ENCODE peak calls at places on chromosomes 1 and 21, in five cellular contexts. E is upper lobe of left lung; K is heart left ventricle; N is left lung; U is CD8-positive, alpha-beta T cell. F is an unnamed sample.

GRCh38 chr1:37596182-37596667 is 488 bp upstream of the GNL2 start:
- ATAC-seq in E (peak; percentile 7), K (peak; percentile 8), N (peak; percentile 18), U (no peak), F (no peak)

GRCh38 chr1:1240822-1241587 is 5.5 kb downstream of the C1QTNF12 start:
- ATAC-seq in E (no peak), K (no peak), N (no peak), U (no peak), F (no peak)

GRCh38 chr1:80673935-80674597 is 1126.7 kb upstream of the ADGRL2 start:
- ATAC-seq in E (no peak), K (no peak), N (no peak), U (no peak), F (no peak)

GRCh38 chr1:207345644-207346561 is 24.4 kb downstream of the CD55 start:
- ATAC-seq in E (peak; percentile 26), K (peak; percentile 38), N (peak; percentile 10), U (peak; percentile 22), F (no peak)

GRCh38 chr21:39663742-39664492 is 51.2 kb downstream of the B3GALT5 start:
- ATAC-seq in E (no peak), K (no peak), N (no peak), U (no peak), F (no peak)

GRCh38 chr1:87355894-87356293 is 27.2 kb downstream of the LMO4 start:
- ATAC-seq in E (no peak), K (no peak), N (no peak), U (no peak), F (no peak)

GRCh38 chr1:180003026-180003695 is 48.6 kb downstream of the CEP350 start:
- ATAC-seq in E (no peak), K (peak; percentile 49), N (no peak), U (no peak), F (no peak)

GRCh38 chr1:67001682-67002425 is 52.1 kb downstream of the SLC35D1 start:
- ATAC-seq in E (no peak), K (peak; percentile 75), N (peak; percentile 78), U (no peak), F (peak; percentile 43)

GRCh38 chr1:242523282-242523967 is 1.1 kb downstream of the PLD5 start:
- ATAC-seq in E (no peak), K (no peak), N (no peak), U (no peak), F (no peak)

GRCh38 chr1:212586429-212587303 is 21.9 kb upstream of the ATF3 start:
- ATAC-seq in E (no peak), K (no peak), N (no peak), U (no peak), F (no peak)

GRCh38 chr21:45408811-45409261 is 3.9 kb downstream of the COL18A1 start:
- ATAC-seq in E (no peak), K (peak; percentile 21), N (no peak), U (no peak), F (no peak)

GRCh38 chr1:202835548-202836072 is 24.9 kb downstream of the PCAT6 start:
- ATAC-seq in E (no peak), K (no peak), N (no peak), U (peak; percentile 80), F (no peak)

GRCh38 chr1:184771190-184771691 is 16.6 kb upstream of the EDEM3 start:
- ATAC-seq in E (no peak), K (no peak), N (no peak), U (no peak), F (no peak)

GRCh38 chr1:14783592-14783886 is 185.1 kb downstream of the KAZN start:
- ATAC-seq in E (no peak), K (no peak), N (no peak), U (no peak), F (no peak)

GRCh38 chr1:6427445-6428390 is 3.1 kb downstream of the ESPN start:
- ATAC-seq in E (no peak), K (no peak), N (no peak), U (no peak), F (no peak)

GRCh38 chr1:186188004-186188539 is 187.0 kb downstream of the TPR start:
- ATAC-seq in E (no peak), K (no peak), N (no peak), U (no peak), F (no peak)

GRCh38 chr21:34932233-34932632 is 116.9 kb downstream of the RUNX1 start:
- ATAC-seq in E (no peak), K (no peak), N (no peak), U (no peak), F (no peak)

GRCh38 chr1:90723561-90724108 is 6.5 kb upstream of the BARHL2 start:
- ATAC-seq in E (no peak), K (no peak), N (no peak), U (no peak), F (no peak)
- TF ChIP-seq CTCF in E (no peak), K (peak; percentile 12), N (no peak), U (no peak), F (no peak)

GRCh38 chr21:44399151-44399954 is 45.9 kb downstream of the TRPM2 start:
- ATAC-seq in E (no peak), K (no peak), N (no peak), U (no peak), F (no peak)

GRCh38 chr21:44398499-44398898 is 45.1 kb downstream of the TRPM2 start:
- ATAC-seq in E (no peak), K (no peak), N (no peak), U (no peak), F (no peak)

GRCh38 chr21:44395260-44395659 is 41.8 kb downstream of the TRPM2 start:
- ATAC-seq in E (no peak), K (no peak), N (no peak), U (no peak), F (no peak)

GRCh38 chr21:44399955-44400790 is 46.8 kb downstream of the TRPM2 start:
- ATAC-seq in E (no peak), K (no peak), N (no peak), U (no peak), F (no peak)

DNA sequence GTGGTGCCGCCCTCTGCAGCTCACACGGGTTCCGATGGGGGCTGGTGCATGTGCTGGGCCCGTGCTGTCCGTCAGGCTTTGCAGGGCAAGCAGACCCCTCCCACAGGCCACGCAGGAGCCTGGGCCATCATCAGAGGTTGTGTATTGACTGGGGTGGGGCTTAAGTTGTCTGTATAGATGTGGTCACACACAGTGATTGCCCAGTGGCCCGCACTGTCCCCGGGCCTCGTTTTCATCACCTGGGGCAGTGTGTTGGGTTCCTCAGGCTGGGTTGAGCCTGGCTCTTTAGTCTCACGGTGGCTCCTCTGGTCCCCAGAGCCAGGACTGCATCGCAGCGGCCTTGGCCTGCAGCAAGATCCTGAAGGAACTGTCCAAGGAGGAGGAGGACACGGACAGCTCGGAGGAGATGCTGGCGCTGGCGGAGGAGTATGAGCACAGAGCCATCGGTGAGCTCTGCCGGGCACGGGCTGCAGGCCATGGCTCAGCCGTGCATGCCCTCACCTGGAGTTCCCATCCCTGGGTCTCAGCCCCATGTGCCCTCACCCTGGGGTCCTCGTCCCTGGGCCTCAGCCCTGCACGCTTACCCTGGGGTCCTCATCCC is 44.1 kb downstream of the TRPM2 start:
- ATAC-seq in E (peak; percentile 24), K (no peak), N (no peak), U (no peak), F (no peak)
- H3K9me3 ChIP-seq in E (no peaks in the 10 kb centered on the region), K (peaks cover 9% of the 10 kb centered on the region), N (no peaks in the 10 kb centered on the region), U (no peaks in the 10 kb centered on the region), F (no peaks in the 10 kb centered on the region)

GRCh38 chr1:46526689-46527291 is 24.7 kb downstream of the KNCN start:
- ATAC-seq in E (no peak), K (no peak), N (no peak), U (no peak), F (no peak)
- H3K27me3 ChIP-seq in E (no peaks in the 10 kb centered on the region), K (peaks cover 20% of the 10 kb centered on the region), N (no peaks in the 10 kb centered on the region), U (no peaks in the 10 kb centered on the region), F (peaks cover 51% of the 10 kb centered on the region)

DNA sequence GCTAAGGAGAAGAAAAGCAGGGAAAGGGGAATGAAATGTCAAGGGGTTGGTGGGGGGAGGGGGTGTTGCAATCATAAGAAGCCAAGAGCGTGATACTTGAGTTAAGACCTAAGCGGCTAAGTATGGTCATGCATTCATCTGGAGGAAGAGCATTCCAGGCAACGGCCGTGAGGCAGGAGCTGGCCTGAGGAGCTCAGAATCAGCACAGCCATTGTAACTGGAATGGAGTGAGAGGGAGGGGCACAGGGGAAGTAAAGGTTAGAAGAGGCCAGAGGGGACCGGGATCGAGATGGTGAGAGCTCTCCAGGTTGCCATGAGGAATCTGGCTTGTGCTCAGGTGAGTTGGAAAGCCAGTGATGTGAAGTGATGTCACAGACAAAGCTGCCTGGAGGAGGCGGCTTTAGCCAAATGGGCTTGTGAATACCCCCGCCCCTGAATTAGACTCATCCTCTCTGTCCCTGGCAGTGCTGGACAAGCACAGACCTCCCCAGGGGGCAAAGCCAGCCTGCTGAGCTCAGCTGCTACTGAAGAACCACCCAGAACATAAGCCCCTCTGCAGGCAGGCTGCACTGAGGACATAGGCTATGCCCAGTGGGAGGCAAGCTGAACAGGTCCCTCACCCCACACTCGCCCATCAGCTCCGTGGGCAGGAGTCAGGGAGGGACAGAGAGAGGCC is 61.1 kb upstream of the LAPTM5 start:
- ATAC-seq in E (peak; percentile 47), K (no peak), N (peak; percentile 81), U (no peak), F (peak; percentile 48)
- TF ChIP-seq CTCF in E (no peak), K (no peak), N (no peak), U (no peak), F (no peak)

DNA sequence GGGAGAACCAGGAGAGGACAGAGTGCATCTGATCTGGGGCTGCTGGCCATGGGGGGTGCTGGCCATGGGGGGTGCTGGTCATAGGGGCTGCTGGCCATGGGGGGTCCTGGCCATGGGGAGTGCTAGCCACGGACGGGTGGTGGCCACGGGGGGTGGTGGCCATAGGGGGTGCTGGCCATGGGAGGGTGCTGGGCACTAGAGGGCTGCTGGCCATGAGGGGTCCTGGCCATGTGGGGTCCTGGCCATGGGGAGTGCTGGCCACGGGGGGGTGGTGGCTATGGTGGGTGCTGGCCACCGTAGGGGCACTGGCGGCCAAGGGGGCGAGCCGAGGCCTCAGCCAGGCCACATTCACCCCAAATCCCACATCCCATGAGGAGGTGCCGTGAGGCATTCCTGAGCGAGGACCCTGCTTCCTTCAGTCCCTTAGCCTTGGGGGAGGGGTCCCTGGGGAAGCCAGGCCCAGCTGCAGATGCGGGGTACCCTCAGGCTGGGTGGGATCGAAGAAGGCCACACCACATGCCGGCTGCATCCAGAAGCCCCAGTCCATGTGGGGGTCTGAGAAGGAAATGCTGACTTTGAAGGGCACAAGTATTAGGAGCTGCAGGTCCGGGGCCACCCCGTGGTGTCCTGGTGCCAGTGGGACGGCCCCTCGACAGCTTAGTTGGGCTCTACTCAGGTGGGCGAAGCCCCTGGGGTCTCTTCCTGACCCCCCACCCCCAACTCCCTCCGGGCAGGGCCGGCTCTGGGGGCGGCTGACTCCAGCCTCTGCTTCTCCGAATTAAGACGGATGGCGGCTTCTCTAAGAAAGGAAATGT is 61.9 kb upstream of the TTC34 start:
- ATAC-seq in E (no peak), K (peak; percentile 5), N (no peak), U (no peak), F (no peak)
- H3K9me3 ChIP-seq in E (no peaks in the 10 kb centered on the region), K (no peaks in the 10 kb centered on the region), N (no peaks in the 10 kb centered on the region), U (no peaks in the 10 kb centered on the region), F (no peaks in the 10 kb centered on the region)

DNA sequence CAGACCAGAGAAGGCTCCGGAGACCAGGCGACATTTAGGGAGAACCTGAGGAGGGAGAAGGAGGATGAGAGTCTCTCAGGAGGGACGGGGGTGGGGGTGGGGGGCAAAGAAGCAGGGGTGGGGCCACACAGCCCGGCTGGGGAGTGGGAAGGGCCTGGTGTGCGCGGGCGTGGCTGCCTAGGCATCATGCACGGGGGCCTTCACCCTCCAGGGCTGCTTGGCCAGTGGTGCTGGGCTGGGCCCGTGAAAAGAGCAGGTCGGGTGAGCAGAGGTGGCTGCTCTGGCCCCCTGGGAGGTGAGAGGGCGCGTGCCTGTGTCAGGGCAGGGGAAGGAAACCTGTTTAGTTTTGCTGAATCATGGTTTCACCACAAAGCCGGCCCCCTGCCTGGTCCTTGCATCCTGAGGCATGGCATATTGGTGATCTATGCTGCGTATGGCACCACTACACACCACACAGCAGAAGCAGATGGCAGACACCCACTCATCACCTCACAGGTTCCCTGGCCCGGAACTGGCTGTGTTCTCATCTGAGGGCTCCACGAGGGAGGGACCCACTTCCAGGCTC is 86.9 kb upstream of the TTC34 start:
- ATAC-seq in E (no peak), K (no peak), N (no peak), U (no peak), F (no peak)
- H3K27me3 ChIP-seq in E (no peaks in the 10 kb centered on the region), K (peaks cover 26% of the 10 kb centered on the region), N (no peaks in the 10 kb centered on the region), U (no peaks in the 10 kb centered on the region), F (peaks cover 78% of the 10 kb centered on the region)